ENCODE peak calls at places on chromosome X, in four cellular contexts. One of them, this sample, is unnamed. For H3K4me1 and H3K9me3, the result is how much of the 10 kb centered on the place peaks cover.

GRCh38 chrX:69038188-69038587 is 127.1 kb downstream of the PJA1 start:
- DNase-seq in A549: no peak
- DNase-seq in right cardiac atrium: no peak
- DNase-seq in lung: peak
- DNase-seq in this sample: no peak

GRCh38 chrX:72609313-72609712 is 36.7 kb upstream of the HDAC8 start:
- DNase-seq in A549: peak
- DNase-seq in right cardiac atrium: no peak
- DNase-seq in lung: no peak
- DNase-seq in this sample: no peak

GRCh38 chrX:43878902-43879526 is 3.2 kb downstream of the MAOB start:
- DNase-seq in A549: no peak
- DNase-seq in right cardiac atrium: no peak
- DNase-seq in lung: no peak
- DNase-seq in this sample: no peak

GRCh38 chrX:16826207-16826606 is 39.9 kb downstream of the TXLNG start:
- DNase-seq in A549: peak
- DNase-seq in right cardiac atrium: no peak
- DNase-seq in lung: no peak
- DNase-seq in this sample: no peak

GRCh38 chrX:150954951-150955350 is 28.2 kb upstream of the HMGB3 start:
- DNase-seq in A549: no peak
- DNase-seq in right cardiac atrium: no peak
- DNase-seq in lung: no peak
- DNase-seq in this sample: no peak

GRCh38 chrX:56233682-56234081 is 1.5 kb downstream of the KLF8 start:
- DNase-seq in A549: no peak
- DNase-seq in right cardiac atrium: peak
- DNase-seq in lung: peak
- DNase-seq in this sample: no peak

GRCh38 chrX:110442631-110443030 is 84.0 kb downstream of the RTL9 start:
- DNase-seq in A549: peak
- DNase-seq in right cardiac atrium: no peak
- DNase-seq in lung: no peak
- DNase-seq in this sample: no peak

GRCh38 chrX:152640039-152640818 is 2.5 kb downstream of the GABRQ start:
- DNase-seq in A549: peak
- DNase-seq in right cardiac atrium: no peak
- DNase-seq in lung: peak
- DNase-seq in this sample: no peak

GRCh38 chrX:31423575-31424284 is 351.9 kb upstream of the FTHL17 start:
- DNase-seq in A549: peak
- DNase-seq in right cardiac atrium: peak
- DNase-seq in lung: no peak
- DNase-seq in this sample: no peak

GRCh38 chrX:129637217-129638109 is 17.3 kb downstream of the APLN start:
- DNase-seq in A549: peak
- DNase-seq in right cardiac atrium: peak
- DNase-seq in lung: peak
- DNase-seq in this sample: peak

GRCh38 chrX:102672876-102673275 is 21.6 kb downstream of the GPRASP1 start:
- DNase-seq in A549: no peak
- DNase-seq in right cardiac atrium: no peak
- DNase-seq in lung: no peak
- DNase-seq in this sample: no peak

GRCh38 chrX:55709735-55710134 is 7.8 kb upstream of the RRAGB start:
- DNase-seq in A549: no peak
- DNase-seq in right cardiac atrium: no peak
- DNase-seq in lung: no peak
- DNase-seq in this sample: no peak

GRCh38 chrX:108437789-108438623 is at the start of gene COL4A6:
- DNase-seq in A549: peak
- DNase-seq in right cardiac atrium: peak
- DNase-seq in lung: no peak
- DNase-seq in this sample: no peak

GRCh38 chrX:153766098-153766817 is 2.2 kb downstream of the PLXNB3 start:
- DNase-seq in A549: no peak
- DNase-seq in right cardiac atrium: peak
- DNase-seq in lung: no peak
- DNase-seq in this sample: no peak

GRCh38 chrX:345020-345925 is 26.7 kb upstream of the GTPBP6 start:
- DNase-seq in A549: no peak
- DNase-seq in right cardiac atrium: peak
- DNase-seq in lung: no peak
- DNase-seq in this sample: no peak

GRCh38 chrX:19650996-19651395 is 135.7 kb upstream of the MAP3K15 start:
- DNase-seq in A549: no peak
- DNase-seq in right cardiac atrium: no peak
- DNase-seq in lung: no peak
- DNase-seq in this sample: no peak

GRCh38 chrX:110964761-110965160 is 131.2 kb upstream of the PAK3 start:
- DNase-seq in A549: no peak
- DNase-seq in right cardiac atrium: no peak
- DNase-seq in lung: no peak
- DNase-seq in this sample: no peak

GRCh38 chrX:9370888-9371287 is 94.0 kb upstream of the TBL1X start:
- DNase-seq in A549: no peak
- DNase-seq in right cardiac atrium: peak
- DNase-seq in lung: no peak
- DNase-seq in this sample: no peak

GRCh38 chrX:49237060-49237459 is 1.8 kb downstream of the CCDC22 start:
- DNase-seq in A549: no peak
- DNase-seq in right cardiac atrium: no peak
- DNase-seq in lung: no peak
- DNase-seq in this sample: no peak

GRCh38 chrX:19804168-19804567 is 83.2 kb downstream of the SH3KBP1 start:
- DNase-seq in A549: no peak
- DNase-seq in right cardiac atrium: no peak
- DNase-seq in lung: no peak
- DNase-seq in this sample: no peak

GRCh38 chrX:47499291-47499690 is 16.3 kb upstream of the ZNF41 start:
- DNase-seq in A549: no peak
- DNase-seq in right cardiac atrium: no peak
- DNase-seq in lung: no peak
- DNase-seq in this sample: no peak

GRCh38 chrX:47500541-47500940 is 17.5 kb upstream of the ZNF41 start:
- DNase-seq in A549: no peak
- DNase-seq in right cardiac atrium: no peak
- DNase-seq in lung: no peak
- DNase-seq in this sample: no peak

GRCh38 chrX:47502591-47503222 is 19.7 kb upstream of the ZNF41 start:
- DNase-seq in A549: no peak
- DNase-seq in right cardiac atrium: no peak
- DNase-seq in lung: no peak
- DNase-seq in this sample: no peak

GRCh38 chrX:47498411-47498810 is 15.4 kb upstream of the ZNF41 start:
- DNase-seq in A549: no peak
- DNase-seq in right cardiac atrium: no peak
- DNase-seq in lung: no peak
- DNase-seq in this sample: no peak

GRCh38 chrX:47501226-47502071 is 18.4 kb upstream of the ZNF41 start:
- DNase-seq in A549: no peak
- DNase-seq in right cardiac atrium: no peak
- DNase-seq in lung: no peak
- DNase-seq in this sample: no peak
- H3K4me1 ChIP-seq in A549: under half
- H3K4me1 ChIP-seq in right cardiac atrium: under half
- H3K4me1 ChIP-seq in lung: under half
- H3K4me1 ChIP-seq in this sample: under half

DNA sequence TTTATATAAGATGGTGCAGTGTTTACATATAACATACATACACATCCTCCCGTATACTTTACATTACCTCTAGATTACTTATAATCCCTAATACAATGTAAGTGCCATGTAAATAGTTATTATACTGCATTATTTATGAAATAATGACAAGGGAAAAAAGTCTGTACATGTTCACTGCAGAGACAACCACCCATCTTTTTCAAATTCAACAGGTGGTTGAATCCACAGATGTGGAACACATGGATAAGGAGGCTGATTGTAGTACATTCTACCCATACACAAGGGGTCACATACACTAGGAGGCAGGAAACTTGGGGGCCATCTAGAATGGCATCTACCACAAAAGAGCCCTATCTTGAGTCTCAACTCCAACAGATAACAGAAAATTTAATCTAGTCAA is 3.4 kb upstream of the IDS start:
- DNase-seq in A549: no peak
- DNase-seq in right cardiac atrium: no peak
- DNase-seq in lung: no peak
- DNase-seq in this sample: no peak
- H3K27ac ChIP-seq in A549: no peak
- H3K27ac ChIP-seq in right cardiac atrium: no peak
- H3K27ac ChIP-seq in lung: no peak
- H3K27ac ChIP-seq in this sample: no peak

GRCh38 chrX:2224141-2224540 is 276.6 kb downstream of the DHRSX start:
- DNase-seq in A549: no peak
- DNase-seq in right cardiac atrium: no peak
- DNase-seq in lung: no peak
- DNase-seq in this sample: no peak

GRCh38 chrX:2226182-2226581 is 274.6 kb downstream of the DHRSX start:
- DNase-seq in A549: no peak
- DNase-seq in right cardiac atrium: no peak
- DNase-seq in lung: no peak
- DNase-seq in this sample: no peak

GRCh38 chrX:2220296-2220695 is 280.5 kb downstream of the DHRSX start:
- DNase-seq in A549: no peak
- DNase-seq in right cardiac atrium: no peak
- DNase-seq in lung: no peak
- DNase-seq in this sample: no peak

GRCh38 chrX:2224597-2225235 is 276.1 kb downstream of the DHRSX start:
- DNase-seq in A549: no peak
- DNase-seq in right cardiac atrium: no peak
- DNase-seq in lung: no peak
- DNase-seq in this sample: no peak

GRCh38 chrX:2220829-2221567 is 279.8 kb downstream of the DHRSX start:
- DNase-seq in A549: no peak
- DNase-seq in right cardiac atrium: no peak
- DNase-seq in lung: no peak
- DNase-seq in this sample: no peak
- H3K9me3 ChIP-seq in A549: under half
- H3K9me3 ChIP-seq in right cardiac atrium: under half
- H3K9me3 ChIP-seq in lung: under half
- H3K9me3 ChIP-seq in this sample: under half

DNA sequence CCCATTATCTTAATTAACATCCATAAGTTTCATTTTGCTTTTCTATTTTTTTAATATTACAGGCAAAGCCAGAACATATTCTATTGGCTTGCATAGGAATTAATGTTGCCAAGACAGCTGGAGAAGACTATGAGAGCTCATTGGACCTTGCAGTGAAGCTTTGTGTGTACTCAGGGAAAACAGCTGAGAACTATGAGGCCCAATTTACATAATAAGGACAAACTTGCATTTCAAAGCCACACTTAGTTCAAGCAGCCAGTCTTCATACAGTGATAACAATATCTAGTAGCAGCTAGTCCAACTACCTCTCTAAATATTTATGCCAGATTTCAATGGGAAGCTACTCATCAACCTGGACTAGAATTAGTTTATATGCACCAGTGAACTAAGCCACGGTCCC is 134.4 kb downstream of the DDX53 start:
- DNase-seq in A549: no peak
- DNase-seq in right cardiac atrium: no peak
- DNase-seq in lung: no peak
- DNase-seq in this sample: no peak
- H3K4me1 ChIP-seq in A549: under half
- H3K4me1 ChIP-seq in right cardiac atrium: under half
- H3K4me1 ChIP-seq in lung: under half
- H3K4me1 ChIP-seq in this sample: under half

GRCh38 chrX:132022863-132023116 is 312 bp upstream of the STK26 start:
- DNase-seq in A549: peak
- DNase-seq in right cardiac atrium: no peak
- DNase-seq in lung: no peak
- DNase-seq in this sample: no peak

GRCh38 chrX:132023896-132024386 is 839 bp downstream of the STK26 start:
- DNase-seq in A549: peak
- DNase-seq in right cardiac atrium: peak
- DNase-seq in lung: peak
- DNase-seq in this sample: no peak

GRCh38 chrX:132022115-132022862 is 813 bp upstream of the STK26 start:
- DNase-seq in A549: peak
- DNase-seq in right cardiac atrium: no peak
- DNase-seq in lung: no peak
- DNase-seq in this sample: no peak

GRCh38 chrX:132025085-132025484 is 2.0 kb downstream of the STK26 start:
- DNase-seq in A549: no peak
- DNase-seq in right cardiac atrium: no peak
- DNase-seq in lung: no peak
- DNase-seq in this sample: no peak

GRCh38 chrX:132023117-132023895 is at the start of gene STK26:
- DNase-seq in A549: peak
- DNase-seq in right cardiac atrium: peak
- DNase-seq in lung: peak
- DNase-seq in this sample: no peak
- H3K27ac ChIP-seq in A549: peak
- H3K27ac ChIP-seq in right cardiac atrium: no peak
- H3K27ac ChIP-seq in lung: peak
- H3K27ac ChIP-seq in this sample: no peak

DNA sequence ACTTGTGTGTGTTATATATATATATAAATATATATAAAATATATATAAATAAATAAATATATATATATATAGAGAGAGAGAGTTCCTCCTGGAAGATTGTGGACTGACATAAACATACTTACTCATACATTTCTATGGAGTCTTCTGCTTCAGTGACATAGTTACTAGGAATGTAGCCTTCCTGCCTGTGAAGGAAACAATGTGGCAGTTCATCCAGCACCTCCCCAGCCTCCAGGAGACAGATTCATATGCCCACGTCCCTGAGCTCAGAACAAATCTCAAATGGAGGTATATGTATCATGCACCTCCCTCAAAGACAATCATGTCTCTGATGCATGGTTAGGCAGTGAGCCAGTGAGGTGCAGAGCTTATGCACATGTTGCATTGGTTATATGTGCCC is 11.4 kb upstream of the TIMM8A start:
- DNase-seq in A549: no peak
- DNase-seq in right cardiac atrium: no peak
- DNase-seq in lung: no peak
- DNase-seq in this sample: no peak
- H3K9me3 ChIP-seq in A549: under half
- H3K9me3 ChIP-seq in right cardiac atrium: under half
- H3K9me3 ChIP-seq in lung: under half
- H3K9me3 ChIP-seq in this sample: under half

This sample was measured in iPS DF 6.9.